ENCODE peak calls at places on chromosomes 3 and 15, in ten cellular contexts. One of them, this sample, is unnamed.

GRCh38 chr3:41159581-41160189 is 39.6 kb upstream of the CTNNB1 start:
- DNase-seq in astrocyte of the spinal cord: no peak
- DNase-seq in GM06990: no peak
- DNase-seq in stomach: no peak
- DNase-seq in NB4: no peak
- DNase-seq in AG04450: no peak
- DNase-seq in heart right ventricle: no peak
- DNase-seq in left ventricle myocardium inferior: no peak
- DNase-seq in fibroblast of mammary gland: no peak
- DNase-seq in fibroblast of villous mesenchyme: no peak
- DNase-seq in this sample: no peak

GRCh38 chr3:37666618-37667017 is 195.1 kb upstream of the CTDSPL start:
- DNase-seq in astrocyte of the spinal cord: no peak
- DNase-seq in GM06990: no peak
- DNase-seq in stomach: no peak
- DNase-seq in NB4: no peak
- DNase-seq in AG04450: no peak
- DNase-seq in heart right ventricle: no peak
- DNase-seq in left ventricle myocardium inferior: no peak
- DNase-seq in fibroblast of mammary gland: no peak
- DNase-seq in fibroblast of villous mesenchyme: no peak
- DNase-seq in this sample: no peak

GRCh38 chr3:73611176-73611575 is 13.6 kb downstream of the PDZRN3 start:
- DNase-seq in astrocyte of the spinal cord: no peak
- DNase-seq in GM06990: no peak
- DNase-seq in stomach: no peak
- DNase-seq in NB4: no peak
- DNase-seq in AG04450: no peak
- DNase-seq in heart right ventricle: no peak
- DNase-seq in left ventricle myocardium inferior: no peak
- DNase-seq in fibroblast of mammary gland: peak; percentile 71
- DNase-seq in fibroblast of villous mesenchyme: peak; percentile 40
- DNase-seq in this sample: peak; percentile 94

GRCh38 chr3:134294302-134294925 is 43.8 kb upstream of the RYK start:
- DNase-seq in astrocyte of the spinal cord: no peak
- DNase-seq in GM06990: peak; percentile 50
- DNase-seq in stomach: no peak
- DNase-seq in NB4: peak; percentile 54
- DNase-seq in AG04450: no peak
- DNase-seq in heart right ventricle: no peak
- DNase-seq in left ventricle myocardium inferior: no peak
- DNase-seq in fibroblast of mammary gland: no peak
- DNase-seq in fibroblast of villous mesenchyme: no peak
- DNase-seq in this sample: no peak

GRCh38 chr3:53530205-53530604 is 35.8 kb downstream of the CACNA1D start:
- DNase-seq in astrocyte of the spinal cord: no peak
- DNase-seq in GM06990: no peak
- DNase-seq in stomach: no peak
- DNase-seq in NB4: no peak
- DNase-seq in AG04450: no peak
- DNase-seq in heart right ventricle: no peak
- DNase-seq in left ventricle myocardium inferior: no peak
- DNase-seq in fibroblast of mammary gland: no peak
- DNase-seq in fibroblast of villous mesenchyme: no peak
- DNase-seq in this sample: no peak

GRCh38 chr3:20310629-20311028 is 124.6 kb upstream of the SGO1 start:
- DNase-seq in astrocyte of the spinal cord: no peak
- DNase-seq in GM06990: no peak
- DNase-seq in stomach: no peak
- DNase-seq in NB4: no peak
- DNase-seq in AG04450: no peak
- DNase-seq in heart right ventricle: peak; percentile 85
- DNase-seq in left ventricle myocardium inferior: peak; percentile 56
- DNase-seq in fibroblast of mammary gland: no peak
- DNase-seq in fibroblast of villous mesenchyme: no peak
- DNase-seq in this sample: no peak

GRCh38 chr15:25897658-25898057 is 34.5 kb upstream of the ATP10A start:
- DNase-seq in astrocyte of the spinal cord: no peak
- DNase-seq in GM06990: no peak
- DNase-seq in stomach: no peak
- DNase-seq in NB4: no peak
- DNase-seq in AG04450: no peak
- DNase-seq in heart right ventricle: no peak
- DNase-seq in left ventricle myocardium inferior: no peak
- DNase-seq in fibroblast of mammary gland: no peak
- DNase-seq in fibroblast of villous mesenchyme: no peak
- DNase-seq in this sample: no peak

GRCh38 chr3:31610700-31611275 is 78.1 kb downstream of the STT3B start:
- DNase-seq in astrocyte of the spinal cord: peak; percentile 50
- DNase-seq in GM06990: no peak
- DNase-seq in stomach: no peak
- DNase-seq in NB4: peak; percentile 24
- DNase-seq in AG04450: no peak
- DNase-seq in heart right ventricle: peak; percentile 26
- DNase-seq in left ventricle myocardium inferior: no peak
- DNase-seq in fibroblast of mammary gland: peak; percentile 53
- DNase-seq in fibroblast of villous mesenchyme: peak; percentile 72
- DNase-seq in this sample: peak; percentile 30

GRCh38 chr3:143330316-143330868 is 210.8 kb downstream of the CHST2 start:
- DNase-seq in astrocyte of the spinal cord: no peak
- DNase-seq in GM06990: no peak
- DNase-seq in stomach: no peak
- DNase-seq in NB4: no peak
- DNase-seq in AG04450: no peak
- DNase-seq in heart right ventricle: no peak
- DNase-seq in left ventricle myocardium inferior: no peak
- DNase-seq in fibroblast of mammary gland: peak; percentile 8
- DNase-seq in fibroblast of villous mesenchyme: no peak
- DNase-seq in this sample: no peak

GRCh38 chr3:143328459-143328858 is 208.9 kb downstream of the CHST2 start:
- DNase-seq in astrocyte of the spinal cord: no peak
- DNase-seq in GM06990: no peak
- DNase-seq in stomach: no peak
- DNase-seq in NB4: no peak
- DNase-seq in AG04450: no peak
- DNase-seq in heart right ventricle: no peak
- DNase-seq in left ventricle myocardium inferior: no peak
- DNase-seq in fibroblast of mammary gland: no peak
- DNase-seq in fibroblast of villous mesenchyme: no peak
- DNase-seq in this sample: no peak

GRCh38 chr3:143327388-143327787 is 207.8 kb downstream of the CHST2 start:
- DNase-seq in astrocyte of the spinal cord: no peak
- DNase-seq in GM06990: no peak
- DNase-seq in stomach: no peak
- DNase-seq in NB4: peak; percentile 11
- DNase-seq in AG04450: no peak
- DNase-seq in heart right ventricle: no peak
- DNase-seq in left ventricle myocardium inferior: no peak
- DNase-seq in fibroblast of mammary gland: peak; percentile 23
- DNase-seq in fibroblast of villous mesenchyme: no peak
- DNase-seq in this sample: no peak

GRCh38 chr3:143331336-143331735 is 211.8 kb downstream of the CHST2 start:
- DNase-seq in astrocyte of the spinal cord: no peak
- DNase-seq in GM06990: no peak
- DNase-seq in stomach: no peak
- DNase-seq in NB4: no peak
- DNase-seq in AG04450: no peak
- DNase-seq in heart right ventricle: no peak
- DNase-seq in left ventricle myocardium inferior: no peak
- DNase-seq in fibroblast of mammary gland: peak; percentile 26
- DNase-seq in fibroblast of villous mesenchyme: no peak
- DNase-seq in this sample: peak; percentile 32

GRCh38 chr3:143329567-143330164 is 210.1 kb downstream of the CHST2 start:
- DNase-seq in astrocyte of the spinal cord: peak; percentile 29
- DNase-seq in GM06990: no peak
- DNase-seq in stomach: no peak
- DNase-seq in NB4: no peak
- DNase-seq in AG04450: no peak
- DNase-seq in heart right ventricle: peak; percentile 12
- DNase-seq in left ventricle myocardium inferior: no peak
- DNase-seq in fibroblast of mammary gland: peak; percentile 43
- DNase-seq in fibroblast of villous mesenchyme: peak; percentile 42
- DNase-seq in this sample: no peak
- H3K4me3 ChIP-seq in astrocyte of the spinal cord: no peak overlapping the region
- H3K4me3 ChIP-seq in GM06990: no peak overlapping the region
- H3K4me3 ChIP-seq in stomach: no peak overlapping the region
- H3K4me3 ChIP-seq in NB4: no peak overlapping the region
- H3K4me3 ChIP-seq in AG04450: no peak overlapping the region
- H3K4me3 ChIP-seq in heart right ventricle: no peak overlapping the region
- H3K4me3 ChIP-seq in left ventricle myocardium inferior: no peak overlapping the region
- H3K4me3 ChIP-seq in fibroblast of mammary gland: no peak overlapping the region
- H3K4me3 ChIP-seq in fibroblast of villous mesenchyme: no peak overlapping the region
- H3K4me3 ChIP-seq in this sample: no peak overlapping the region

DNA sequence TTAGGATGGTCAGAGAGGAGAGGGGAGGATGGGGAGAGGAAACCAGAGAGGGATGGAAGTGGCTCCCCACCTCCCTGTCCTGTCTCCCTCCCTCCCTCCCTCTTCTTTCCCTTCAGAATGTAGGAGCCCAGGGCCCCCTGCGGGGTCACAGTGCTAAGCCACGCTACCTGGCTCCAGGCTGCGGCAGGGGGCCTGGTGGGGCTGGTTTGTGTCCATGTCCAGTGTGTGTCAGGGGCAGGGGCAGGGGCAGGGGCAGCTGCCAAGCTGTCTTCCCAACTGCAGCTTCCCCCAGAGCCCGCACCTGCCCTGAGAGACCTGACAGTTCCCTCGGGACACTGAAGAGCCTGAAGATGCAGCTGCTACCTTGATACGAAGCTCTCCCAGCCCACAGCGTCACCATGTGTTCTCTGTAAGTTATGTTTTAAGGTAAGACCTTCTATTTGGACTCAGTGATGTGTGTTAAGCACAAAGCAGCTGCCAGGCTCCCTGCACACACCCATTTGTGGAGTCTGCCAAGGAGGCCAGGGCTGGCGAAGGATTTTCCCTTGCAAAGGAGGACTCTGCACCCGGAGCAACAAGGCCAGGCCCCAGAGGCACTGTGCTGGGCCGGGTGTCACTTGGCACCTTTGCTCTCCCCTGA is 121.8 kb upstream of the SMAD3 start:
- DNase-seq in astrocyte of the spinal cord: no peak
- DNase-seq in GM06990: no peak
- DNase-seq in stomach: peak; percentile 42
- DNase-seq in NB4: no peak
- DNase-seq in AG04450: no peak
- DNase-seq in heart right ventricle: no peak
- DNase-seq in left ventricle myocardium inferior: no peak
- DNase-seq in fibroblast of mammary gland: no peak
- DNase-seq in fibroblast of villous mesenchyme: no peak
- DNase-seq in this sample: no peak
- TF ChIP-seq CTCF in astrocyte of the spinal cord: no peak
- TF ChIP-seq CTCF in GM06990: peak; percentile 29
- TF ChIP-seq CTCF in stomach: no peak
- TF ChIP-seq CTCF in NB4: no peak
- TF ChIP-seq CTCF in AG04450: no peak
- TF ChIP-seq CTCF in heart right ventricle: no peak
- TF ChIP-seq CTCF in left ventricle myocardium inferior: no peak
- TF ChIP-seq CTCF in fibroblast of mammary gland: no peak
- TF ChIP-seq CTCF in fibroblast of villous mesenchyme: no peak
- TF ChIP-seq CTCF in this sample: no peak

DNA sequence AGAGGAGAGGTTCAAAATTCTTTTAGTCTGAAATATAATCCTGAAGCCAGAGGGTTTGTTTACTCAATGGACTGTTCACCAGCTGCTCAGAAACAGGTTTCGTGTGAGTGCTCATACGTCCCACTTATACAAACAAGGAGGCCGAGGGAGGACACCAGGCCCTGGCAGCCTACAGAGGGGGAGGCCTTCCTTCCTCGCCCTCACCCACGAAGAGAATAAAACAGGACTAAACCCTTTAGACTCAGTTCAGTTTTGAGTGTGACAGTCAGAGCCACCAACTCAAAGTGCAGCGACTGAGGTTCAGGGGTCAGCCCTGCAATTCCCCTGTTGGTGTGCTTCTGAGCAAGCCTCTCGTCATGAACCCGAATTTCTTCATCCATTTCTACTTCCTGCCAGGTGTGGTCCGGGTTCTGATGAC is 17.3 kb downstream of the FAM174B start:
- DNase-seq in astrocyte of the spinal cord: peak; percentile 29
- DNase-seq in GM06990: no peak
- DNase-seq in stomach: peak; percentile 76
- DNase-seq in NB4: no peak
- DNase-seq in AG04450: peak; percentile 59
- DNase-seq in heart right ventricle: no peak
- DNase-seq in left ventricle myocardium inferior: no peak
- DNase-seq in fibroblast of mammary gland: no peak
- DNase-seq in fibroblast of villous mesenchyme: peak; percentile 64
- DNase-seq in this sample: peak; percentile 7
- H3K4me3 ChIP-seq in astrocyte of the spinal cord: no peak overlapping the region
- H3K4me3 ChIP-seq in GM06990: peak overlapping the region; percentile 17
- H3K4me3 ChIP-seq in stomach: no peak overlapping the region
- H3K4me3 ChIP-seq in NB4: no peak overlapping the region
- H3K4me3 ChIP-seq in AG04450: no peak overlapping the region
- H3K4me3 ChIP-seq in heart right ventricle: no peak overlapping the region
- H3K4me3 ChIP-seq in left ventricle myocardium inferior: no peak overlapping the region
- H3K4me3 ChIP-seq in fibroblast of mammary gland: no peak overlapping the region
- H3K4me3 ChIP-seq in fibroblast of villous mesenchyme: no peak overlapping the region
- H3K4me3 ChIP-seq in this sample: no peak overlapping the region

GRCh38 chr3:129425619-129426018 is 2.8 kb downstream of the EFCAB12 start:
- DNase-seq in astrocyte of the spinal cord: no peak
- DNase-seq in GM06990: no peak
- DNase-seq in stomach: no peak
- DNase-seq in NB4: no peak
- DNase-seq in AG04450: no peak
- DNase-seq in heart right ventricle: no peak
- DNase-seq in left ventricle myocardium inferior: no peak
- DNase-seq in fibroblast of mammary gland: no peak
- DNase-seq in fibroblast of villous mesenchyme: no peak
- DNase-seq in this sample: no peak

GRCh38 chr3:129428020-129428381 is 435 bp downstream of the EFCAB12 start:
- DNase-seq in astrocyte of the spinal cord: no peak
- DNase-seq in GM06990: no peak
- DNase-seq in stomach: no peak
- DNase-seq in NB4: no peak
- DNase-seq in AG04450: no peak
- DNase-seq in heart right ventricle: no peak
- DNase-seq in left ventricle myocardium inferior: no peak
- DNase-seq in fibroblast of mammary gland: no peak
- DNase-seq in fibroblast of villous mesenchyme: no peak
- DNase-seq in this sample: no peak

GRCh38 chr3:129429597-129429996 is 1.2 kb upstream of the EFCAB12 start:
- DNase-seq in astrocyte of the spinal cord: no peak
- DNase-seq in GM06990: no peak
- DNase-seq in stomach: no peak
- DNase-seq in NB4: no peak
- DNase-seq in AG04450: no peak
- DNase-seq in heart right ventricle: no peak
- DNase-seq in left ventricle myocardium inferior: no peak
- DNase-seq in fibroblast of mammary gland: no peak
- DNase-seq in fibroblast of villous mesenchyme: no peak
- DNase-seq in this sample: no peak

GRCh38 chr3:129429080-129429451 is 630 bp upstream of the EFCAB12 start:
- DNase-seq in astrocyte of the spinal cord: no peak
- DNase-seq in GM06990: no peak
- DNase-seq in stomach: no peak
- DNase-seq in NB4: no peak
- DNase-seq in AG04450: no peak
- DNase-seq in heart right ventricle: no peak
- DNase-seq in left ventricle myocardium inferior: no peak
- DNase-seq in fibroblast of mammary gland: no peak
- DNase-seq in fibroblast of villous mesenchyme: no peak
- DNase-seq in this sample: no peak

DNA sequence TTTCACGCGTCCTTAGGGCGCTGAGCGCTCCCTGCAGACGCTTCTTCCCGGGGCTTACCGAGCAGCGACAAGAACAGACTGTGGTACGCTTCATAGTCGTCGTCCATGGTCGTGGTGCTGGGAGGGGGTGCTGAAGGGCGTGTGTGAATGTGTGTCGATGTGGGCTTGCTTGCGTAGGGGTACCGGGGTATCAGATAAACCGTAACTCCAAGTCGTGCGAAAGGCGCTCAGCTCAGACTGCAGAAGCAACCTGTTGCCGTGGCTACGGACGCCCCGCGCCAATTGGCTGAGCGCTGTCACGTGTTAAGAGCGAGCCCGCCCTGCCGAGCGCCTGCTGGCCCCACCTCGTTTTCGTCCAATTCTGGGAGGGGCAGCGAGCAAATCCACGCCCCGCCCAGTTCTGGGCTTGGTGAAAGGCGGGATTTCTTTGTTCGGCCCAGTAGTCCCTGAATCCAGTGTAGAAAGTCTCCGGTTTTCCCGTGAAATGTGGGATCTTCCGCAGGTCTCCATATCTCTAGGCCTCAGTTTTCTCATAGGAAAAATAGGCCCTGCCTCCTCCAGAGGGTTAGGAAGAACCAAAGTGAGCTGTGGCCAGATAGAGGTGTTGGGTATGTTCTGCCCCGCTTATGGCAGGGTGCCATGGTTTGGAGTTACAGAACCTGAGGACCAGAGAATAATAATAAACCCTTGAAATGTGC is at the start of gene EFCAB12:
- DNase-seq in astrocyte of the spinal cord: peak; percentile 93
- DNase-seq in GM06990: peak; percentile 88
- DNase-seq in stomach: peak; percentile 97
- DNase-seq in NB4: no peak
- DNase-seq in AG04450: peak; percentile 79
- DNase-seq in heart right ventricle: peak; percentile 96
- DNase-seq in left ventricle myocardium inferior: peak; percentile 96
- DNase-seq in fibroblast of mammary gland: peak; percentile 88
- DNase-seq in fibroblast of villous mesenchyme: peak; percentile 91
- DNase-seq in this sample: peak; percentile 90
- TF ChIP-seq CTCF in astrocyte of the spinal cord: peak; percentile 4
- TF ChIP-seq CTCF in GM06990: no peak
- TF ChIP-seq CTCF in stomach: no peak
- TF ChIP-seq CTCF in NB4: no peak
- TF ChIP-seq CTCF in AG04450: no peak
- TF ChIP-seq CTCF in heart right ventricle: no peak
- TF ChIP-seq CTCF in left ventricle myocardium inferior: no peak
- TF ChIP-seq CTCF in fibroblast of mammary gland: no peak
- TF ChIP-seq CTCF in fibroblast of villous mesenchyme: no peak
- TF ChIP-seq CTCF in this sample: no peak

This sample was measured in AG10803.